ENCODE peak calls at places on chromosomes 6 and 20, in seven cellular contexts. R, N, X, P, B, Z and F are unnamed samples.

GRCh38 chr20:50561379-50562078 is 51.3 kb downstream of the PTPN1 start:
- DNase-seq in Z (peak), X (peak), B (no peak), N (peak), P (no peak), R (no peak), F (no peak)

GRCh38 chr6:34476941-34477340 is 11.1 kb downstream of the PACSIN1 start:
- DNase-seq in B (no peak), N (no peak), X (no peak), R (no peak), Z (peak), P (no peak), F (no peak)

GRCh38 chr6:113018351-113019151 is 671.4 kb downstream of the RFPL4B start:
- DNase-seq in P (no peak), Z (no peak), N (no peak), B (peak), R (no peak), X (peak), F (peak)

GRCh38 chr6:79868098-79868722 is 79.1 kb downstream of the ELOVL4 start:
- DNase-seq in R (no peak), Z (peak), P (no peak), X (no peak), B (peak), N (no peak), F (no peak)

GRCh38 chr6:101429291-101429690 is 35.8 kb downstream of the GRIK2 start:
- DNase-seq in X (no peak), B (peak), N (no peak), R (no peak), Z (no peak), P (no peak), F (no peak)

GRCh38 chr6:157260735-157261134 is 62.6 kb downstream of the TMEM242 start:
- DNase-seq in B (no peak), X (peak), P (no peak), R (no peak), Z (no peak), N (no peak), F (no peak)

GRCh38 chr6:90231308-90231707 is 65.3 kb downstream of the BACH2 start:
- DNase-seq in R (no peak), N (no peak), Z (no peak), P (no peak), B (no peak), X (no peak), F (no peak)

GRCh38 chr20:43681991-43682410 is 15.1 kb downstream of the MYBL2 start:
- DNase-seq in Z (no peak), R (no peak), X (no peak), P (no peak), N (no peak), B (no peak), F (no peak)

GRCh38 chr6:139659711-139660110 is 285.3 kb upstream of the CITED2 start:
- DNase-seq in Z (no peak), B (no peak), N (no peak), P (no peak), X (no peak), R (no peak), F (no peak)

GRCh38 chr20:12153616-12154015 is 235.9 kb downstream of the BTBD3 start:
- DNase-seq in P (no peak), N (no peak), B (peak), X (no peak), Z (no peak), R (no peak), F (peak)

GRCh38 chr20:44355503-44356352 is at the start of gene HNF4A:
- DNase-seq in P (no peak), R (no peak), B (no peak), N (no peak), Z (peak), X (no peak), F (no peak)

GRCh38 chr6:5179917-5180316 is 80.8 kb downstream of the LYRM4 start:
- DNase-seq in B (no peak), R (no peak), X (no peak), P (no peak), N (no peak), Z (no peak), F (no peak)

GRCh38 chr6:105120570-105120969 is 59.2 kb downstream of the POPDC3 start:
- DNase-seq in N (no peak), B (no peak), X (no peak), Z (no peak), R (no peak), P (no peak), F (no peak)